ENCODE peak calls at places on chromosomes 12 and 14, in eight cellular contexts. E is RPMI8226, B is EL, Z is activated gamma-delta T cell treated with Interleukin-2 at 50 U/mL for 16 hours, Y is NCI-H510A, G is H54, P is MV-4-11, R is glomerular endothelial cell. S is an unnamed sample.
A peak's percentile ranks its signal among the peaks of the same experiment; 100 is the strongest.

GRCh38 chr14:94581127-94581999 is at the start of gene SERPINA5:
- DNase-seq in Z (no peak), B (peak; percentile 65), E (peak; percentile 8), R (no peak), Y (no peak), P (no peak), G (peak; percentile 34), S (no peak)

GRCh38 chr14:94050231-94050880 is 24.2 kb downstream of the OTUB2 start:
- DNase-seq in Z (peak; percentile 1), E (no peak), R (no peak), P (no peak), B (no peak), Y (no peak), G (no peak), S (no peak)

GRCh38 chr14:104895786-104896642 is 28.7 kb upstream of the PLD4 start:
- DNase-seq in G (no peak), R (no peak), Z (no peak), E (peak; percentile 42), Y (peak; percentile 75), B (no peak), P (no peak), S (peak; percentile 82)

GRCh38 chr12:105253882-105254513 is 18.0 kb upstream of the APPL2 start:
- DNase-seq in Z (no peak), P (no peak), R (no peak), Y (no peak), B (peak; percentile 92), G (peak; percentile 37), E (no peak), S (no peak)

GRCh38 chr14:64673748-64674147 is 30.5 kb upstream of the PLEKHG3 start:
- DNase-seq in B (no peak), P (peak; percentile 97), R (no peak), Y (no peak), Z (peak; percentile 33), G (no peak), E (no peak), S (no peak)

GRCh38 chr12:2084553-2085296 is 31.9 kb downstream of the CACNA1C start:
- DNase-seq in B (peak; percentile 79), Y (no peak), E (no peak), R (no peak), G (peak; percentile 30), Z (no peak), P (no peak), S (no peak)

GRCh38 chr12:88235183-88235833 is 93.2 kb downstream of the TMTC3 start:
- DNase-seq in B (no peak), Z (no peak), Y (no peak), P (no peak), R (no peak), G (no peak), E (no peak), S (no peak)

GRCh38 chr14:22558221-22558913 is 30.7 kb downstream of the DAD1 start:
- DNase-seq in E (no peak), G (no peak), R (no peak), P (no peak), Y (no peak), B (no peak), Z (peak; percentile 57), S (no peak)

GRCh38 chr12:56723889-56724659 is 1.0 kb downstream of the NACA start:
- DNase-seq in E (peak; percentile 78), Y (no peak), Z (no peak), P (no peak), R (no peak), B (peak; percentile 64), G (no peak), S (peak; percentile 4)

S was measured in NCI-H774.